ENCODE peak calls at places on chromosomes 16 and 17, in nine cellular contexts. One of them, this sample, is unnamed.

GRCh38 chr16:81175325-81175891 is 63.1 kb upstream of the BCO1 start:
- DNase-seq in aorta: no peak
- DNase-seq in adrenal gland: peak
- DNase-seq in HFFc6: peak
- DNase-seq in endothelial cell of umbilical vein: no peak
- DNase-seq in T1000: peak
- DNase-seq in fibroblast of pulmonary artery: peak
- DNase-seq in astrocyte of the hippocampus: peak
- DNase-seq in activated CD4-positive, alpha-beta T cell treated with anti-CD3 and anti-CD28 coated beads, Interleukin-2, amount 10 ng/mL, durations not matched to agents 7 days and 5 days: no peak
- DNase-seq in this sample: no peak

GRCh38 chr16:26765087-26765486 is 301.6 kb upstream of the C16orf82 start:
- DNase-seq in aorta: no peak
- DNase-seq in adrenal gland: no peak
- DNase-seq in HFFc6: no peak
- DNase-seq in endothelial cell of umbilical vein: no peak
- DNase-seq in T1000: no peak
- DNase-seq in fibroblast of pulmonary artery: no peak
- DNase-seq in astrocyte of the hippocampus: no peak
- DNase-seq in activated CD4-positive, alpha-beta T cell treated with anti-CD3 and anti-CD28 coated beads, Interleukin-2, amount 10 ng/mL, durations not matched to agents 7 days and 5 days: no peak
- DNase-seq in this sample: peak

GRCh38 chr16:48188449-48189102 is 32.8 kb upstream of the ABCC12 start:
- DNase-seq in aorta: no peak
- DNase-seq in adrenal gland: no peak
- DNase-seq in HFFc6: no peak
- DNase-seq in endothelial cell of umbilical vein: no peak
- DNase-seq in T1000: no peak
- DNase-seq in fibroblast of pulmonary artery: no peak
- DNase-seq in astrocyte of the hippocampus: no peak
- DNase-seq in activated CD4-positive, alpha-beta T cell treated with anti-CD3 and anti-CD28 coated beads, Interleukin-2, amount 10 ng/mL, durations not matched to agents 7 days and 5 days: no peak
- DNase-seq in this sample: peak

GRCh38 chr16:8663192-8664089 is 11.0 kb upstream of the ABAT start:
- DNase-seq in aorta: no peak
- DNase-seq in adrenal gland: no peak
- DNase-seq in HFFc6: no peak
- DNase-seq in endothelial cell of umbilical vein: no peak
- DNase-seq in T1000: no peak
- DNase-seq in fibroblast of pulmonary artery: no peak
- DNase-seq in astrocyte of the hippocampus: no peak
- DNase-seq in activated CD4-positive, alpha-beta T cell treated with anti-CD3 and anti-CD28 coated beads, Interleukin-2, amount 10 ng/mL, durations not matched to agents 7 days and 5 days: no peak
- DNase-seq in this sample: no peak

GRCh38 chr17:36544049-36544319 is 735 bp upstream of the GGNBP2 start:
- DNase-seq in aorta: peak
- DNase-seq in adrenal gland: peak
- DNase-seq in HFFc6: peak
- DNase-seq in endothelial cell of umbilical vein: peak
- DNase-seq in T1000: no peak
- DNase-seq in fibroblast of pulmonary artery: peak
- DNase-seq in astrocyte of the hippocampus: peak
- DNase-seq in activated CD4-positive, alpha-beta T cell treated with anti-CD3 and anti-CD28 coated beads, Interleukin-2, amount 10 ng/mL, durations not matched to agents 7 days and 5 days: peak
- DNase-seq in this sample: no peak

GRCh38 chr17:38559880-38560230 is 45.9 kb downstream of the SRCIN1 start:
- DNase-seq in aorta: no peak
- DNase-seq in adrenal gland: no peak
- DNase-seq in HFFc6: no peak
- DNase-seq in endothelial cell of umbilical vein: no peak
- DNase-seq in T1000: no peak
- DNase-seq in fibroblast of pulmonary artery: no peak
- DNase-seq in astrocyte of the hippocampus: no peak
- DNase-seq in activated CD4-positive, alpha-beta T cell treated with anti-CD3 and anti-CD28 coated beads, Interleukin-2, amount 10 ng/mL, durations not matched to agents 7 days and 5 days: no peak
- DNase-seq in this sample: no peak

GRCh38 chr17:27367121-27367981 is 73.4 kb downstream of the WSB1 start:
- DNase-seq in aorta: no peak
- DNase-seq in adrenal gland: no peak
- DNase-seq in HFFc6: no peak
- DNase-seq in endothelial cell of umbilical vein: no peak
- DNase-seq in T1000: no peak
- DNase-seq in fibroblast of pulmonary artery: no peak
- DNase-seq in astrocyte of the hippocampus: no peak
- DNase-seq in activated CD4-positive, alpha-beta T cell treated with anti-CD3 and anti-CD28 coated beads, Interleukin-2, amount 10 ng/mL, durations not matched to agents 7 days and 5 days: no peak
- DNase-seq in this sample: no peak

GRCh38 chr17:2282297-2282873 is 21.2 kb downstream of the SMG6 start:
- DNase-seq in aorta: no peak
- DNase-seq in adrenal gland: no peak
- DNase-seq in HFFc6: peak
- DNase-seq in endothelial cell of umbilical vein: peak
- DNase-seq in T1000: no peak
- DNase-seq in fibroblast of pulmonary artery: peak
- DNase-seq in astrocyte of the hippocampus: peak
- DNase-seq in activated CD4-positive, alpha-beta T cell treated with anti-CD3 and anti-CD28 coated beads, Interleukin-2, amount 10 ng/mL, durations not matched to agents 7 days and 5 days: no peak
- DNase-seq in this sample: peak

GRCh38 chr16:59988591-59988990 is 1254.5 kb upstream of the GOT2 start:
- DNase-seq in aorta: no peak
- DNase-seq in adrenal gland: no peak
- DNase-seq in HFFc6: no peak
- DNase-seq in endothelial cell of umbilical vein: no peak
- DNase-seq in T1000: no peak
- DNase-seq in fibroblast of pulmonary artery: no peak
- DNase-seq in astrocyte of the hippocampus: no peak
- DNase-seq in activated CD4-positive, alpha-beta T cell treated with anti-CD3 and anti-CD28 coated beads, Interleukin-2, amount 10 ng/mL, durations not matched to agents 7 days and 5 days: no peak
- DNase-seq in this sample: no peak

GRCh38 chr16:65414284-65414984 is 292.6 kb upstream of the CDH11 start:
- DNase-seq in aorta: no peak
- DNase-seq in adrenal gland: peak
- DNase-seq in HFFc6: peak
- DNase-seq in endothelial cell of umbilical vein: peak
- DNase-seq in T1000: peak
- DNase-seq in fibroblast of pulmonary artery: peak
- DNase-seq in astrocyte of the hippocampus: peak
- DNase-seq in activated CD4-positive, alpha-beta T cell treated with anti-CD3 and anti-CD28 coated beads, Interleukin-2, amount 10 ng/mL, durations not matched to agents 7 days and 5 days: no peak
- DNase-seq in this sample: no peak

GRCh38 chr16:85202631-85203461 is 90.6 kb upstream of the CIBAR2 start:
- DNase-seq in aorta: peak
- DNase-seq in adrenal gland: peak
- DNase-seq in HFFc6: peak
- DNase-seq in endothelial cell of umbilical vein: no peak
- DNase-seq in T1000: no peak
- DNase-seq in fibroblast of pulmonary artery: peak
- DNase-seq in astrocyte of the hippocampus: peak
- DNase-seq in activated CD4-positive, alpha-beta T cell treated with anti-CD3 and anti-CD28 coated beads, Interleukin-2, amount 10 ng/mL, durations not matched to agents 7 days and 5 days: no peak
- DNase-seq in this sample: no peak

GRCh38 chr16:87800497-87800896 is 34.7 kb upstream of the KLHDC4 start:
- DNase-seq in aorta: no peak
- DNase-seq in adrenal gland: no peak
- DNase-seq in HFFc6: no peak
- DNase-seq in endothelial cell of umbilical vein: no peak
- DNase-seq in T1000: no peak
- DNase-seq in fibroblast of pulmonary artery: no peak
- DNase-seq in astrocyte of the hippocampus: no peak
- DNase-seq in activated CD4-positive, alpha-beta T cell treated with anti-CD3 and anti-CD28 coated beads, Interleukin-2, amount 10 ng/mL, durations not matched to agents 7 days and 5 days: no peak
- DNase-seq in this sample: no peak

GRCh38 chr17:76438906-76439305 is 14.0 kb downstream of the UBE2O start:
- DNase-seq in aorta: no peak
- DNase-seq in adrenal gland: no peak
- DNase-seq in HFFc6: no peak
- DNase-seq in endothelial cell of umbilical vein: no peak
- DNase-seq in T1000: no peak
- DNase-seq in fibroblast of pulmonary artery: no peak
- DNase-seq in astrocyte of the hippocampus: peak
- DNase-seq in activated CD4-positive, alpha-beta T cell treated with anti-CD3 and anti-CD28 coated beads, Interleukin-2, amount 10 ng/mL, durations not matched to agents 7 days and 5 days: no peak
- DNase-seq in this sample: no peak

GRCh38 chr17:15469260-15469659 is 1.8 kb upstream of the CDRT4 start:
- DNase-seq in aorta: no peak
- DNase-seq in adrenal gland: no peak
- DNase-seq in HFFc6: no peak
- DNase-seq in endothelial cell of umbilical vein: peak
- DNase-seq in T1000: no peak
- DNase-seq in fibroblast of pulmonary artery: peak
- DNase-seq in astrocyte of the hippocampus: peak
- DNase-seq in activated CD4-positive, alpha-beta T cell treated with anti-CD3 and anti-CD28 coated beads, Interleukin-2, amount 10 ng/mL, durations not matched to agents 7 days and 5 days: no peak
- DNase-seq in this sample: no peak

GRCh38 chr17:71461504-71462197 is 659.2 kb upstream of the SOX9 start:
- DNase-seq in aorta: no peak
- DNase-seq in adrenal gland: no peak
- DNase-seq in HFFc6: no peak
- DNase-seq in endothelial cell of umbilical vein: no peak
- DNase-seq in T1000: no peak
- DNase-seq in fibroblast of pulmonary artery: no peak
- DNase-seq in astrocyte of the hippocampus: peak
- DNase-seq in activated CD4-positive, alpha-beta T cell treated with anti-CD3 and anti-CD28 coated beads, Interleukin-2, amount 10 ng/mL, durations not matched to agents 7 days and 5 days: no peak
- DNase-seq in this sample: no peak

GRCh38 chr16:13767215-13767614 is 152.7 kb upstream of the ERCC4 start:
- DNase-seq in aorta: no peak
- DNase-seq in adrenal gland: no peak
- DNase-seq in HFFc6: no peak
- DNase-seq in endothelial cell of umbilical vein: no peak
- DNase-seq in T1000: no peak
- DNase-seq in fibroblast of pulmonary artery: no peak
- DNase-seq in astrocyte of the hippocampus: peak
- DNase-seq in activated CD4-positive, alpha-beta T cell treated with anti-CD3 and anti-CD28 coated beads, Interleukin-2, amount 10 ng/mL, durations not matched to agents 7 days and 5 days: no peak
- DNase-seq in this sample: no peak

GRCh38 chr17:65027305-65027704 is 29.2 kb downstream of the GNA13 start:
- DNase-seq in aorta: no peak
- DNase-seq in adrenal gland: no peak
- DNase-seq in HFFc6: peak
- DNase-seq in endothelial cell of umbilical vein: peak
- DNase-seq in T1000: no peak
- DNase-seq in fibroblast of pulmonary artery: peak
- DNase-seq in astrocyte of the hippocampus: peak
- DNase-seq in activated CD4-positive, alpha-beta T cell treated with anti-CD3 and anti-CD28 coated beads, Interleukin-2, amount 10 ng/mL, durations not matched to agents 7 days and 5 days: peak
- DNase-seq in this sample: peak

GRCh38 chr16:30063278-30063892 is 2.2 kb upstream of the ALDOA start:
- DNase-seq in aorta: peak
- DNase-seq in adrenal gland: no peak
- DNase-seq in HFFc6: no peak
- DNase-seq in endothelial cell of umbilical vein: no peak
- DNase-seq in T1000: no peak
- DNase-seq in fibroblast of pulmonary artery: no peak
- DNase-seq in astrocyte of the hippocampus: no peak
- DNase-seq in activated CD4-positive, alpha-beta T cell treated with anti-CD3 and anti-CD28 coated beads, Interleukin-2, amount 10 ng/mL, durations not matched to agents 7 days and 5 days: no peak
- DNase-seq in this sample: no peak

GRCh38 chr17:49583226-49583625 is 7.6 kb downstream of the NXPH3 start:
- DNase-seq in aorta: no peak
- DNase-seq in adrenal gland: no peak
- DNase-seq in HFFc6: no peak
- DNase-seq in endothelial cell of umbilical vein: no peak
- DNase-seq in T1000: no peak
- DNase-seq in fibroblast of pulmonary artery: no peak
- DNase-seq in astrocyte of the hippocampus: no peak
- DNase-seq in activated CD4-positive, alpha-beta T cell treated with anti-CD3 and anti-CD28 coated beads, Interleukin-2, amount 10 ng/mL, durations not matched to agents 7 days and 5 days: no peak
- DNase-seq in this sample: no peak

GRCh38 chr16:66275795-66276428 is 90.6 kb upstream of the CDH5 start:
- DNase-seq in aorta: no peak
- DNase-seq in adrenal gland: peak
- DNase-seq in HFFc6: peak
- DNase-seq in endothelial cell of umbilical vein: peak
- DNase-seq in T1000: peak
- DNase-seq in fibroblast of pulmonary artery: peak
- DNase-seq in astrocyte of the hippocampus: peak
- DNase-seq in activated CD4-positive, alpha-beta T cell treated with anti-CD3 and anti-CD28 coated beads, Interleukin-2, amount 10 ng/mL, durations not matched to agents 7 days and 5 days: peak
- DNase-seq in this sample: peak

GRCh38 chr17:65699459-65699858 is 138.0 kb upstream of the AXIN2 start:
- DNase-seq in aorta: no peak
- DNase-seq in adrenal gland: no peak
- DNase-seq in HFFc6: no peak
- DNase-seq in endothelial cell of umbilical vein: no peak
- DNase-seq in T1000: no peak
- DNase-seq in fibroblast of pulmonary artery: no peak
- DNase-seq in astrocyte of the hippocampus: no peak
- DNase-seq in activated CD4-positive, alpha-beta T cell treated with anti-CD3 and anti-CD28 coated beads, Interleukin-2, amount 10 ng/mL, durations not matched to agents 7 days and 5 days: no peak
- DNase-seq in this sample: no peak

This sample was measured in Jurkat, Clone E6-1.